ENCODE peak calls at places on chromosomes 16 and 17, in five cellular contexts. U is H4; S is endothelial cell; O is stimulated activated effector memory CD8-positive, alpha-beta T cell treated with anti-CD3 and anti-CD28 coated beads, Interleukin-12 subunit alpha, Interleukin-12 subunit beta, amount 100 ng/mL, for 72 hours; B is aorta. X is an unnamed sample.

GRCh38 chr16:11240636-11241473 is 15.1 kb downstream of the SOCS1 start:
- DNase-seq in B (peak; percentile 48), U (no peak), O (no peak), S (no peak), X (no peak)

GRCh38 chr17:31405941-31406371 is 14.5 kb downstream of the RAB11FIP4 start:
- DNase-seq in U (no peak), O (no peak), S (no peak), B (peak; percentile 17), X (peak; percentile 68)

GRCh38 chr17:62616993-62617893 is 10.2 kb upstream of the MRC2 start:
- DNase-seq in S (no peak), U (no peak), O (no peak), B (no peak), X (no peak)

GRCh38 chr17:63425478-63425877 is 20.6 kb downstream of the CYB561 start:
- DNase-seq in S (peak; percentile 81), U (peak; percentile 82), B (peak; percentile 77), O (peak; percentile 61), X (peak; percentile 91)

GRCh38 chr16:16019488-16019887 is 70.1 kb downstream of the ABCC1 start:
- DNase-seq in O (no peak), U (peak; percentile 69), B (peak; percentile 74), S (no peak), X (no peak)

GRCh38 chr17:80330276-80330675 is 69.6 kb downstream of the RNF213 start:
- DNase-seq in B (no peak), S (no peak), U (no peak), O (no peak), X (no peak)

GRCh38 chr17:416293-417206 is 63.9 kb upstream of the RPH3AL start:
- DNase-seq in S (no peak), B (no peak), U (no peak), O (peak; percentile 32), X (no peak)

GRCh38 chr16:24037335-24037734 is 201.6 kb downstream of the PRKCB start:
- DNase-seq in O (no peak), U (no peak), B (no peak), S (no peak), X (no peak)

GRCh38 chr16:50616883-50617629 is 64.1 kb downstream of the SNX20 start:
- DNase-seq in S (no peak), O (no peak), U (no peak), B (no peak), X (no peak)

GRCh38 chr17:5832886-5833285 is 237.3 kb upstream of the WSCD1 start:
- DNase-seq in O (no peak), U (peak; percentile 77), S (no peak), B (no peak), X (no peak)

GRCh38 chr17:35804658-35805192 is 4.6 kb upstream of the TAF15 start:
- DNase-seq in O (no peak), B (no peak), U (peak; percentile 88), S (peak; percentile 55), X (no peak)

GRCh38 chr17:11545002-11545401 is 53.3 kb upstream of the DNAH9 start:
- DNase-seq in U (no peak), S (no peak), O (no peak), B (no peak), X (no peak)

GRCh38 chr17:57033296-57033695 is 51.8 kb upstream of the AKAP1 start:
- DNase-seq in O (no peak), U (no peak), B (peak; percentile 61), S (no peak), X (no peak)

GRCh38 chr17:61129876-61130275 is 269.8 kb upstream of the TBX2 start:
- DNase-seq in U (no peak), O (no peak), S (no peak), B (no peak), X (no peak)

GRCh38 chr17:40303009-40303657 is 5.8 kb upstream of the RARA start:
- DNase-seq in U (no peak), B (no peak), O (peak; percentile 34), S (peak; percentile 62), X (no peak)